ENCODE peak calls at places on chromosomes 7 and 10, in five cellular contexts. One of them, this sample, is unnamed.

GRCh38 chr7:35584990-35585389 is 109.9 kb downstream of the HERPUD2 start:
- DNase-seq in K562: no peak
- DNase-seq in HepG2: no peak
- DNase-seq in HCT116: no peak
- DNase-seq in GM12878: no peak
- DNase-seq in this sample: no peak

GRCh38 chr7:67937717-67938191 is 941.1 kb downstream of the TYW1 start:
- DNase-seq in GM12878: no peak
- DNase-seq in HCT116: no peak
- DNase-seq in HepG2: no peak
- DNase-seq in K562: no peak
- DNase-seq in this sample: no peak

GRCh38 chr7:88095-88926 is 104.1 kb upstream of the FAM20C start:
- DNase-seq in K562: peak; percentile 38
- DNase-seq in HCT116: no peak
- DNase-seq in GM12878: no peak
- DNase-seq in HepG2: no peak
- DNase-seq in this sample: no peak

GRCh38 chr10:6072215-6072941 is 10.2 kb upstream of the IL2RA start:
- DNase-seq in HepG2: no peak
- DNase-seq in K562: no peak
- DNase-seq in HCT116: no peak
- DNase-seq in GM12878: no peak
- DNase-seq in this sample: no peak

GRCh38 chr10:132361581-132362101 is 29.6 kb downstream of the LRRC27 start:
- DNase-seq in HepG2: no peak
- DNase-seq in GM12878: no peak
- DNase-seq in K562: no peak
- DNase-seq in HCT116: no peak
- DNase-seq in this sample: no peak

GRCh38 chr10:61472090-61472674 is 19.0 kb upstream of the TMEM26 start:
- DNase-seq in HepG2: no peak
- DNase-seq in K562: no peak
- DNase-seq in HCT116: no peak
- DNase-seq in GM12878: no peak
- DNase-seq in this sample: no peak

GRCh38 chr7:138030679-138031351 is 28.9 kb upstream of the CREB3L2 start:
- DNase-seq in K562: no peak
- DNase-seq in HCT116: no peak
- DNase-seq in GM12878: no peak
- DNase-seq in HepG2: no peak
- DNase-seq in this sample: no peak

GRCh38 chr7:70154521-70155180 is 556.4 kb downstream of the AUTS2 start:
- DNase-seq in HepG2: no peak
- DNase-seq in K562: no peak
- DNase-seq in HCT116: no peak
- DNase-seq in GM12878: no peak
- DNase-seq in this sample: no peak

GRCh38 chr7:137987968-137988367 is 13.9 kb downstream of the CREB3L2 start:
- DNase-seq in HepG2: no peak
- DNase-seq in K562: no peak
- DNase-seq in GM12878: peak; percentile 61
- DNase-seq in HCT116: no peak
- DNase-seq in this sample: no peak

GRCh38 chr7:2876031-2876862 is 32.1 kb upstream of the GNA12 start:
- DNase-seq in GM12878: no peak
- DNase-seq in HCT116: no peak
- DNase-seq in K562: no peak
- DNase-seq in HepG2: no peak
- DNase-seq in this sample: peak; percentile 66

GRCh38 chr7:107687656-107688055 is 27.0 kb downstream of the SLC26A4 start:
- DNase-seq in K562: no peak
- DNase-seq in HCT116: peak; percentile 33
- DNase-seq in GM12878: no peak
- DNase-seq in HepG2: no peak
- DNase-seq in this sample: no peak

GRCh38 chr7:88301924-88302323 is 4.8 kb downstream of the STEAP4 start:
- DNase-seq in GM12878: no peak
- DNase-seq in HCT116: no peak
- DNase-seq in K562: no peak
- DNase-seq in HepG2: no peak
- DNase-seq in this sample: no peak

GRCh38 chr7:372546-372938 is 82.6 kb downstream of the FOXL3 start:
- DNase-seq in HepG2: no peak
- DNase-seq in K562: no peak
- DNase-seq in HCT116: no peak
- DNase-seq in GM12878: no peak
- DNase-seq in this sample: no peak

GRCh38 chr7:117790251-117790650 is 83.0 kb downstream of the CTTNBP2 start:
- DNase-seq in GM12878: no peak
- DNase-seq in HepG2: no peak
- DNase-seq in HCT116: no peak
- DNase-seq in K562: no peak
- DNase-seq in this sample: no peak

GRCh38 chr7:140707132-140707531 is 10.6 kb downstream of the NDUFB2 start:
- DNase-seq in HCT116: no peak
- DNase-seq in K562: no peak
- DNase-seq in HepG2: no peak
- DNase-seq in GM12878: no peak
- DNase-seq in this sample: no peak

GRCh38 chr7:25624837-25625236 is 396.6 kb upstream of the NPVF start:
- DNase-seq in K562: no peak
- DNase-seq in HepG2: no peak
- DNase-seq in HCT116: no peak
- DNase-seq in GM12878: no peak
- DNase-seq in this sample: no peak

GRCh38 chr10:91340613-91341362 is 69.4 kb upstream of the HECTD2 start:
- DNase-seq in HepG2: no peak
- DNase-seq in K562: no peak
- DNase-seq in GM12878: no peak
- DNase-seq in HCT116: no peak
- DNase-seq in this sample: peak; percentile 42

GRCh38 chr10:91339729-91340128 is 70.4 kb upstream of the HECTD2 start:
- DNase-seq in HepG2: no peak
- DNase-seq in GM12878: no peak
- DNase-seq in K562: no peak
- DNase-seq in HCT116: no peak
- DNase-seq in this sample: no peak

GRCh38 chr10:91335147-91335546 is 75.0 kb upstream of the HECTD2 start:
- DNase-seq in K562: no peak
- DNase-seq in HCT116: peak; percentile 22
- DNase-seq in GM12878: no peak
- DNase-seq in HepG2: no peak
- DNase-seq in this sample: no peak
- TF ChIP-seq JUND in K562: no peak
- TF ChIP-seq JUND in HCT116: no peak
- TF ChIP-seq JUND in GM12878: no peak
- TF ChIP-seq JUND in HepG2: no peak
- TF ChIP-seq JUND in this sample: no peak

GRCh38 chr10:4984223-4984622 is 19.4 kb downstream of the AKR1C2 start:
- DNase-seq in HepG2: no peak
- DNase-seq in K562: no peak
- DNase-seq in GM12878: no peak
- DNase-seq in HCT116: no peak
- DNase-seq in this sample: no peak

GRCh38 chr10:4983615-4984216 is 19.9 kb downstream of the AKR1C2 start:
- DNase-seq in HCT116: no peak
- DNase-seq in GM12878: no peak
- DNase-seq in HepG2: peak; percentile 15
- DNase-seq in K562: no peak
- DNase-seq in this sample: no peak

GRCh38 chr10:4981722-4982471 is 18.7 kb downstream of the AKR1C1 start:
- DNase-seq in HCT116: peak; percentile 26
- DNase-seq in HepG2: peak; percentile 79
- DNase-seq in GM12878: no peak
- DNase-seq in K562: peak; percentile 63
- DNase-seq in this sample: peak; percentile 12

GRCh38 chr10:4982764-4983226 is 19.6 kb downstream of the AKR1C1 start:
- DNase-seq in HCT116: no peak
- DNase-seq in K562: no peak
- DNase-seq in GM12878: no peak
- DNase-seq in HepG2: peak; percentile 20
- DNase-seq in this sample: no peak

GRCh38 chr10:4984971-4985594 is 18.6 kb downstream of the AKR1C2 start:
- DNase-seq in HCT116: no peak
- DNase-seq in HepG2: peak; percentile 26
- DNase-seq in K562: no peak
- DNase-seq in GM12878: no peak
- DNase-seq in this sample: no peak
- TF ChIP-seq POLR2AphosphoS5 in HCT116: no peak
- TF ChIP-seq POLR2AphosphoS5 in HepG2: no peak
- TF ChIP-seq POLR2AphosphoS5 in K562: no peak
- TF ChIP-seq POLR2AphosphoS5 in GM12878: no peak
- TF ChIP-seq POLR2AphosphoS5 in this sample: no peak

DNA sequence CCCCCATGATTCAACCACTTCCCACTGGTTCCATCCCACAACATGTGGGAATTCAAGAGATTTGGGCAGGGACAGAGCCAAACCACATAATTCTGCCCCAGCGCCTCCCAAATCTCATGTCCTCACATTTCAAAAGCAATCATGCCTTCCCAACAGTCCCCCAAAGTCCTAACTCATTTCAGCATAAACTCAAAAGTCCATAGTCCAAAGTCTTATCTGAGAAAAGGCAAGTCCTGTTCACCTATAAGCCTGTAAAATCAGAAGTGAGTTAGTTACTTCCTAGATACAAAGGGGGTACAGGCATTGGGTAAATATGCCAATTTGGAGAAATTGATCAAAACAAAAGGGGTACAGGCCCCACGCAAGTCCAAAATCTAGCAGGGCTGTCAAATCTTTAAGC is 272.9 kb downstream of the MAGI2 start:
- DNase-seq in GM12878: no peak
- DNase-seq in K562: no peak
- DNase-seq in HCT116: no peak
- DNase-seq in HepG2: no peak
- DNase-seq in this sample: no peak
- TF ChIP-seq JUND in GM12878: no peak
- TF ChIP-seq JUND in K562: no peak
- TF ChIP-seq JUND in HCT116: no peak
- TF ChIP-seq JUND in HepG2: no peak
- TF ChIP-seq JUND in this sample: no peak

GRCh38 chr10:70404906-70405824 is 1.2 kb downstream of the EIF4EBP2 start:
- DNase-seq in HCT116: no peak
- DNase-seq in GM12878: no peak
- DNase-seq in K562: peak; percentile 48
- DNase-seq in HepG2: peak; percentile 83
- DNase-seq in this sample: peak; percentile 60
- TF ChIP-seq POLR2AphosphoS5 in HCT116: no peak
- TF ChIP-seq POLR2AphosphoS5 in GM12878: no peak
- TF ChIP-seq POLR2AphosphoS5 in K562: no peak
- TF ChIP-seq POLR2AphosphoS5 in HepG2: no peak
- TF ChIP-seq POLR2AphosphoS5 in this sample: no peak

GRCh38 chr7:150742286-150742968 is 5.2 kb downstream of the GIMAP5 start:
- DNase-seq in HCT116: no peak
- DNase-seq in GM12878: no peak
- DNase-seq in HepG2: no peak
- DNase-seq in K562: no peak
- DNase-seq in this sample: no peak
- TF ChIP-seq JUND in HCT116: no peak
- TF ChIP-seq JUND in GM12878: no peak
- TF ChIP-seq JUND in HepG2: no peak
- TF ChIP-seq JUND in K562: no peak
- TF ChIP-seq JUND in this sample: no peak

DNA sequence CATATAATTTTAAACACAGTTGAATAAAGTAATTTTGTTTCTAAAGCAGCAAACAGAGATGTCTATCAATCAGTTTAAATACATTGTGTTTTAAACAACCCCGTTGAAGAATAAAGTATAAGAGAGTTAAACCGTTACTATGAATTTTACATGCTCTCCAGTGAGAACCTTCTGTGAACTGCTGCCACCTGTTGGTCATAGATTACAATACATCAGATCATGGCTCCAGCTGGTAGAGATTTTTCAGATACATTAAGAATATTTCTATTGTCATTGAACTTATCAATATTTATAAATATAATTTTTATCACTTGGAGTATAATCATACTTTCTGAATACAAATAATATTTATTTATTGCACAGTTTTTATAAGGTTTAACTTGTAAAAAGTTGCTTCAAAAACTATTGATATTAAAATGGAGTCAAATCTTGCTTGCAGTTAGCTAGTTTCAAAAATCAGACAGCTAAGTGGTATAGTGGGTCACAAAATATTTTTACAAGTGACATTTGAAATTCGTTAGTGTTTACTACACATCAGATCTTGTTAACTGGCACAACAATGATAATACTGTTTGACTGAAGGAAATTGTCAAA is 561.1 kb upstream of the PHF14 start:
- DNase-seq in GM12878: no peak
- DNase-seq in HepG2: peak; percentile 30
- DNase-seq in K562: peak; percentile 36
- DNase-seq in HCT116: peak; percentile 16
- DNase-seq in this sample: peak; percentile 44
- TF ChIP-seq POLR2AphosphoS5 in GM12878: no peak
- TF ChIP-seq POLR2AphosphoS5 in HepG2: no peak
- TF ChIP-seq POLR2AphosphoS5 in K562: no peak
- TF ChIP-seq POLR2AphosphoS5 in HCT116: no peak
- TF ChIP-seq POLR2AphosphoS5 in this sample: no peak

GRCh38 chr10:14146005-14146404 is 184.7 kb downstream of the FRMD4A start:
- DNase-seq in K562: no peak
- DNase-seq in HepG2: no peak
- DNase-seq in HCT116: no peak
- DNase-seq in GM12878: no peak
- DNase-seq in this sample: no peak
- TF ChIP-seq JUND in K562: no peak
- TF ChIP-seq JUND in HepG2: no peak
- TF ChIP-seq JUND in HCT116: no peak
- TF ChIP-seq JUND in GM12878: no peak
- TF ChIP-seq JUND in this sample: no peak

DNA sequence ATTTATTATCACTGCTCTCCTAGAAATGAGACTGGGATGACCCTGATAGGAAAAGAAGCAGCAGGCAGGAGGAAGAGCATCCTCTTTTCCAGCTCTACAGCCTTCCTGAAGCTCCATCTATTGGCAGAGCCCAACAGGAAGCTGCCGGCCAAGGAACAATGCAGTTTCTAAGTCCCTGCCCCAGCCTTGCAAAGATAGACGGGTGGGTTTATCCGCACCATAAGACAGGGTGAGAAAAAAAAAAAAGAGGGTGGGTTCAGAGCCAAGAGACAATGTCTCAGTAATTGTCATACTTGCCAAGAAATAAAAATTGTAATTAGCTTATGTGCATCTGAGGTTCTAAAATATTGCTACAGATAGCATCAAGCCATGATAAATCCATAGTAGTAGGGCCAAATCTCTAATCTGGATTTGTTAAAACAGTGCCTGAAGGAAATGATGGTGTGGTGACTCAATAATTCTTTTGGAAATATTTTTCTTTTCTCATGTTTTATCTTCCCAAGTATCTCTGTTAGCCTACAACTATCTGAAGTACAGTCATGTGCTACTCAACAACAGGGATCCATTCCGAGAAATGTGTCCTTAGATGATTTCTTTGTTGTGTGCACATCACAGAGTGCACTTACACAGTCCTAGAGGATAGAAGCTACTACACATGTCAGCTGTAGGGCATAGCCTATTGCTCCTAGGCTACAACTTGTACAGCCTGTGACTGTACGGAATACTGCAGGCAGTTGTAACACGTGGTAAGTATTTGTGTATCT is 242.9 kb upstream of the CXCL12 start:
- DNase-seq in GM12878: no peak
- DNase-seq in K562: no peak
- DNase-seq in HCT116: no peak
- DNase-seq in HepG2: no peak
- DNase-seq in this sample: no peak
- TF ChIP-seq POLR2AphosphoS5 in GM12878: no peak
- TF ChIP-seq POLR2AphosphoS5 in K562: no peak
- TF ChIP-seq POLR2AphosphoS5 in HCT116: no peak
- TF ChIP-seq POLR2AphosphoS5 in HepG2: no peak
- TF ChIP-seq POLR2AphosphoS5 in this sample: no peak

This sample was measured in SK-N-SH.